ENCODE peak calls at places on chromosomes 3 and 15, in seven cellular contexts. Z, U, H, Y, C, J and T are unnamed samples.

GRCh38 chr3:160124224-160124623 is 101.0 kb upstream of the C3orf80 start:
- DNase-seq in Z (no peak), U (no peak), H (no peak), Y (no peak), C (no peak), J (no peak), T (no peak)

GRCh38 chr3:196274585-196274984 is 12.9 kb downstream of the PCYT1A start:
- DNase-seq in Z (no peak), U (peak), H (peak), Y (no peak), C (peak), J (no peak), T (no peak)

GRCh38 chr15:40746916-40747418 is 8.1 kb downstream of the RMDN3 start:
- DNase-seq in Z (peak), U (peak), H (no peak), Y (no peak), C (peak), J (no peak), T (peak)

GRCh38 chr3:113695818-113696645 is at the start of gene USF3:
- DNase-seq in Z (peak), U (peak), H (peak), Y (peak), C (peak), J (peak), T (peak)

GRCh38 chr3:188448813-188449212 is 294.9 kb downstream of the LPP start:
- DNase-seq in Z (no peak), U (no peak), H (no peak), Y (no peak), C (no peak), J (no peak), T (no peak)

GRCh38 chr3:186365202-186365974 is 3.4 kb upstream of the DGKG start:
- DNase-seq in Z (no peak), U (no peak), H (no peak), Y (no peak), C (no peak), J (no peak), T (no peak)

GRCh38 chr3:159418571-159419526 is 569.8 kb upstream of the IL12A start:
- DNase-seq in Z (no peak), U (peak), H (no peak), Y (no peak), C (peak), J (no peak), T (no peak)

GRCh38 chr15:100951965-100952364 is 32.8 kb downstream of the LRRK1 start:
- DNase-seq in Z (no peak), U (no peak), H (no peak), Y (no peak), C (no peak), J (no peak), T (no peak)

GRCh38 chr3:33433843-33434242 is 6.4 kb downstream of the UBP1 start:
- DNase-seq in Z (no peak), U (no peak), H (no peak), Y (no peak), C (no peak), J (no peak), T (no peak)

GRCh38 chr3:52022323-52023100 is 26.8 kb upstream of the RPL29 start:
- DNase-seq in Z (no peak), U (no peak), H (no peak), Y (no peak), C (peak), J (no peak), T (no peak)

GRCh38 chr15:76162784-76163428 is 103.1 kb downstream of the TMEM266 start:
- DNase-seq in Z (no peak), U (no peak), H (no peak), Y (no peak), C (no peak), J (no peak), T (no peak)

GRCh38 chr3:122676759-122677158 is 3.9 kb upstream of the PARP14 start:
- DNase-seq in Z (no peak), U (peak), H (no peak), Y (no peak), C (no peak), J (no peak), T (peak)

GRCh38 chr3:129360224-129360623 is 68.2 kb downstream of the EFCAB12 start:
- DNase-seq in Z (no peak), U (no peak), H (no peak), Y (no peak), C (no peak), J (no peak), T (peak)

GRCh38 chr15:79629687-79630086 is 197.6 kb downstream of the MINAR1 start:
- DNase-seq in Z (no peak), U (peak), H (no peak), Y (no peak), C (peak), J (no peak), T (no peak)

GRCh38 chr3:160401301-160402095 is 2.0 kb downstream of the SMC4 start:
- DNase-seq in Z (peak), U (peak), H (peak), Y (no peak), C (peak), J (peak), T (no peak)

GRCh38 chr3:137035631-137036030 is 77.8 kb downstream of the IL20RB start:
- DNase-seq in Z (peak), U (peak), H (no peak), Y (peak), C (peak), J (peak), T (no peak)

GRCh38 chr3:128879991-128880390 is 571 bp downstream of the ACAD9 start:
- DNase-seq in Z (no peak), U (no peak), H (no peak), Y (no peak), C (no peak), J (no peak), T (no peak)

GRCh38 chr15:25777047-25777446 is 86.1 kb downstream of the ATP10A start:
- DNase-seq in Z (no peak), U (no peak), H (no peak), Y (no peak), C (no peak), J (no peak), T (no peak)

GRCh38 chr3:182837855-182838454 is 44.7 kb downstream of the ATP11B start:
- DNase-seq in Z (peak), U (peak), H (no peak), Y (no peak), C (peak), J (no peak), T (peak)

GRCh38 chr3:144677118-144677517 is 705.5 kb downstream of the DIPK2A start:
- DNase-seq in Z (no peak), U (peak), H (no peak), Y (no peak), C (peak), J (no peak), T (no peak)